ENCODE peak calls at places on chromosomes 1 and 21, in six cellular contexts. Z, Q, U, B, A and M are unnamed samples.

GRCh38 chr1:234775477-234776246 is 165.7 kb upstream of the IRF2BP2 start:
- DNase-seq in U (no peak), Z (no peak), B (no peak), A (no peak), Q (no peak), M (no peak)

GRCh38 chr1:2300004-2300771 is 72.1 kb downstream of the SKI start:
- DNase-seq in Q (no peak), U (no peak), B (no peak), Z (no peak), A (peak), M (no peak)

GRCh38 chr21:36028127-36029069 is 31.9 kb downstream of the SETD4 start:
- DNase-seq in U (peak), Q (peak), B (peak), Z (peak), A (peak), M (peak)

GRCh38 chr1:57848406-57848805 is 424.5 kb upstream of the DAB1 start:
- DNase-seq in Z (no peak), Q (no peak), U (no peak), B (no peak), A (no peak), M (no peak)

GRCh38 chr1:104353580-104353979 is 603.9 kb downstream of the AMY1C start:
- DNase-seq in A (no peak), Q (no peak), Z (no peak), U (no peak), B (no peak), M (no peak)

GRCh38 chr1:66705100-66705499 is 47.2 kb upstream of the DYNLT5 start:
- DNase-seq in A (no peak), Q (no peak), U (no peak), B (no peak), Z (peak), M (no peak)

GRCh38 chr1:203799157-203799556 is 3.7 kb downstream of the ZBED6 start:
- DNase-seq in B (no peak), U (no peak), Z (no peak), A (no peak), Q (no peak), M (no peak)

GRCh38 chr1:246667773-246668172 is 56.4 kb upstream of the SCCPDH start:
- DNase-seq in U (no peak), Q (no peak), Z (no peak), B (no peak), A (no peak), M (no peak)

GRCh38 chr1:89841507-89841906 is 20.7 kb downstream of the LRRC8D start:
- DNase-seq in Q (no peak), Z (no peak), U (no peak), A (no peak), B (peak), M (no peak)

GRCh38 chr1:89842547-89843278 is 21.9 kb downstream of the LRRC8D start:
- DNase-seq in A (no peak), Q (no peak), U (peak), Z (no peak), B (no peak), M (no peak)

GRCh38 chr1:89844860-89845259 is 24.0 kb downstream of the LRRC8D start:
- DNase-seq in A (no peak), Q (no peak), B (no peak), U (no peak), Z (no peak), M (no peak)

GRCh38 chr1:89844236-89844807 is 23.5 kb downstream of the LRRC8D start:
- DNase-seq in A (no peak), Q (no peak), Z (no peak), U (peak), B (no peak), M (no peak)

DNA sequence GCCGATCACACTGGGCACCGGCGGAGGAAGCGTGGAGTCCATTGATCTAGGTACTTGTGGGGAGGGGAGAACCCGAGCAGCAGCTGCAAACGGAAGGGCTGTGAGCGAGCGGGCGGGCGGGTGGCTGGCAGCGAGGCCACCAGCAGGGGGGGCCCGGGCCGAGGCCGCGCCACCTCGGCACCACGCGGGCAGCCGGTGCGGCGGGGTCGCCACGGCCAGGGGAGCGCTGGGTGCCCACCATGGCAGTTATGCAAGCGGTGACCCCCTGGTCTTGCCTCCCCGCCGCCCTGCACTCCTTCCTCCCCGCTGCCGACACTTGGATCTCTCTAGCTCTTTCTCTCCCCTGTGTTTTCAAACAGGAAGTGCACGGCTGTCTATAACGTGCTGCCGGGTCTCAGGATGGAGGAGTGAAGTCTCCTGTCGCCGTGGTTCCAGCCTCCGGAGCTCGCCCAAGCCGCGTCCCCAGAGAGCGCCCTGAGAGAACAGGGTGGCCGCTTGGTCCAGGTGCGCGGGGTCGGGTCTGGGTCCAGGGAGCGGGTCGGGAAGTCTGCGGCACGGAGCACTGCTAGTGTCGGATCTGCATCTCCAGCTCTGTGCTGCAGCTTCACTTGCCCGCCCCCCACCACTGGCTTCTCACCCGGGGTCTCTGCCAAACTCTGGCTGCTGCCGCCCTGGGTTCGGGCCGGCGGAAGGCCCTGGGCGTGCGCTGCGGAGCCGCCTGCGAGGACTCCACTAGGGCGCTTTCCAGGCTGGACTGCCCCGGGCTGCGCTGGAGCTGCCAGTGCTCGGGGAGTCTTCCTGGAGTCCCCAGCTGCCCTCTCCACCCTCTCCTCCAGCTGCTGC is 22.7 kb downstream of the LRRC8D start:
- DNase-seq in Q (peak), A (peak), U (peak), Z (peak), B (peak), M (peak)
- TF ChIP-seq POLR2A in Q (peak), A (peak), U (peak), Z (peak), B (peak), M (peak)

DNA sequence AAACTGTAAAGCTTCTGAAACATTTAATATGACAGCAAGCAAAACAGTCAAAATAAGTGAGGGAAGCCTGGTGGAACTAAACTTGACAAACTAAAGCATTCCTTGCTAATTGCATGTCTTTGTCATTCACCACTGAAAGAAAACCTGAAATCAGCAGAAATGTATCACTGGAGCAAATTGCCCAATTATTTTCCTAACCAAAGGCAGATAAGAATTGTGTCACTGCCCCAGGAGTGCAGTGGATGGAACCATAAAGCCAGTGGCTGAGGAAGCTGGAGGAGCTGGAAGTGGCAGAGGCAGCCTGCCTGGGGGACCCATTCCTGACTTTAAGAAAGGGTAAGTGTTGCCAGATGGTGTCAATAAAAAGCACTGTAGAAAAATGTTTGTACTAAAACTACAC is 2.7 kb upstream of the SLC30A10 start:
- DNase-seq in A (no peak), Z (no peak), U (no peak), B (no peak), Q (no peak), M (no peak)
- TF ChIP-seq POLR2A in A (no peak), Z (no peak), U (no peak), B (no peak), Q (no peak), M (no peak)

DNA sequence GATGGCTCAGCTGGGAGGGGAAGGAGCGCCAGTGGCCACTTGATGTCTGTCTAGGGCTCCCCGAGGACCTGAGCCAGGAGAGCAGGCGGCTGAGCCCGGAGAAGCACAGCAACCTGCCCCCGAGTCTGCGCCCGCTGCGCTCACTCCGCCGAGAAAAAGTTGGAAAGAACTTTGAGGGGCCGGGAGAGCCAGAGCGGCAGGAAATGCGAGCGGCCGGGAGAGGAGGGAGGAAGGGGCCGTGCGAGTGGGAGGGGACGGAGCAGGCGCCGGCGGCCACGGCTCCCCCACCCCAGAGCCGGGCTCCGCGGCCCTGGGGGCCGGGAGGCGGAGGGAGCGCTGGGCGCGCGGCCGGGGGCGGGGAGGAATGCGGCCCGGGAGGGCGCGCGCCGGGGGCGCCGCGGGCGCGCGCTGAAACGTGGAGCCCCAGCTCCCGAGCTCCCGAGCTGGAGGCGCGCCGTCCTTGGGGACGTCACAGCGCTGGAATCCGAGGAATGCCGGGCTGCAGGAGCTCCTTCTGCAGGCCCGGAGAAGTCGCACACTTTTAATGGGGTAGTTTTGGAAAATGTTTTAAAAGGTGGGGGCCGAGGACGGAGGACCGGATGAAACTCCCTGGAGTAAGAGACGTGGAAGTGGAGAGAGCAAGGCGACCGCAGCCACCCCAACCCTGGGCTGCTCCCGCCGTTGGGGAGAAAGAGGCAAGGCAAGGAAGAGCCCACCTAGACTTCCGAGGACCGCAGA is at the start of gene PTPN14:
- DNase-seq in Z (peak), U (peak), B (peak), Q (peak), A (peak), M (peak)
- TF ChIP-seq POLR2A in Z (peak), U (peak), B (peak), Q (no peak), A (peak), M (peak)

GRCh38 chr1:160205242-160205973 is at the start of gene PEA15:
- DNase-seq in U (peak), Z (peak), Q (peak), B (peak), A (peak), M (peak)
- TF ChIP-seq POLR2A in U (peak), Z (no peak), Q (peak), B (peak), A (peak), M (peak)

DNA sequence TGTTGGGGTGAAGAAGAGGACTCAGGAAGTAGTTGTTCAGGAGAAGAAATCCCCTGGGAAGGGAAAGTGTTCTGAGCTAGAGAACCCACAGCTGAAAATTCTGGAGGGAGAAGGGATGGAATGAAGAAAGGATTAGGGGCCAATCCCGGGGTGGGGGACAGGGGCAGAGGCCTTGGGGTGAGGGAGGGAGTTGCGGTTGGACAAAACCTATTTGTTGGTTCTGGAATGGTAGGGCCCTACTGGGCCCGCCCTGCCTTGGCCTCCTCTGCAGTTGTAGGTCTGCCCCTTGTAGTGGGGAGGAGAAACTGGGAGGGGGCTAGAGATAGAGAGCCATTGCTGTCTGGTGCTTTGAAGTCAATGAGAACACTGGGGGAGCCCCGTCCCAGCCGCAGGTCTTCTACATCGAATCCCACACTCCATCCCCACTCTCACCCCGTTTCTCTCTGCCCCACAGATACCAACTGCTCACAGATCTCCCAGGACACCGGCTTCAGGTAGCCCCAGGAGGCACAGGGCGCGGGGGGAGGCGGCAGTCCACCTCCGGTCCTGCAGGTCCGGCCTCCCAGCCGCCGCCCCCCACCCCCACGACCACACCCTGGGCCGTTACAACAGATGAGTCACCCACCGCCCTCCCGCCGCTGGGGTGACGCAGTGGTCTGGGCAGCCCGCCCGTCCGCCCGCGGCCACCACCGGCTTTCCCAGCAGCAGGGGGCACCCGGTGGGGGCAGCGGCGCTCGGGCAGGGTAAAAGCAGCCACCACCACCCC is 1.1 kb downstream of the TAGLN2 start:
- DNase-seq in U (peak), B (peak), Q (peak), Z (peak), A (peak), M (peak)
- TF ChIP-seq POLR2A in U (peak), B (no peak), Q (no peak), Z (peak), A (no peak), M (peak)

GRCh38 chr1:109298666-109299086 is 8.1 kb downstream of the MYBPHL start:
- DNase-seq in Q (no peak), A (no peak), Z (no peak), B (no peak), U (peak), M (no peak)

GRCh38 chr1:109300650-109301151 is 6.1 kb downstream of the MYBPHL start:
- DNase-seq in U (no peak), A (no peak), B (no peak), Q (no peak), Z (no peak), M (no peak)

GRCh38 chr1:109301874-109302273 is 4.9 kb downstream of the MYBPHL start:
- DNase-seq in U (no peak), A (no peak), Z (no peak), Q (no peak), B (no peak), M (no peak)

GRCh38 chr1:109299984-109300343 is 6.8 kb downstream of the MYBPHL start:
- DNase-seq in B (no peak), A (no peak), Q (no peak), Z (no peak), U (no peak), M (no peak)

DNA sequence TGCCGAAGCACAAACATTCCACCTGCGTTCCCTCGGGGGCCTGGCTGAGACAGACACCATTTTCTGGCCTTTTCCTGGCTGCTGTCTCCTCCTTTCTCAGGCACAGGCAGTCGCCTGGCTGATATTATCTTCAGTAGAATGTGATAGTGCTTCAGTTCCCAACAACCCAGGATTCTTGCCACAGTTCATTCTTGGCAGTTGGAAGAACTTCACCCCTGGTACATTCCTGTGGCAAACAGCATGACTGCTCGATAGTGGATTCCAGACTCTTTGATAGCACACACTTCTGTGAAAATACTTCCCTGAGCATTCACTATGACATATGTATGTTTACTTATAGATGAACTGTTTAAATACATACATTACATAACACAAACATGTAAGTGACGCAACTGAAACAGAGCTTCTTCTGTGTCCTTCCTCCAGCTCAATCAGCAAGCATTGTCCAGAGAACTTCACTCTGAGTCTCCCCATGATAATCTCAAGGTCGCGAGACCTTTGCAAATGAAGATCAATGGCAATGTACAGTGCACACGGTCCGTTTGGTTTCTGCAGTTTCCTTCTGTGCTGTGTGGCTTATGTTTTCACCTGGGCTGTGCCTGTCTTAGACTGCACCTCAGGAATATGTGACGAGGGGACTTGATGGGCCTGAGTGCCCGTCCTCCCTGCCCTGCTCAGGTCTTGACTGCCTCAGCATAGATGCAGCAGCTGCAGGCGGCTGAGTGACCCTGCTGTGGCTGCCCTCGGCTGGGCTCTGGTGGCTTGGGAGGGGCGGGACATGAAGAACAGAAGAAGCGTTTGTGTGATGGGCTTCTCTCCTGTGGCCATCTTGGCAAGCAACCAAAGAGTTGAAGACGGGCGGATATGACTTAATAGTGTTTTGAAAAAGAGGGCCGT is 7.5 kb downstream of the MYBPHL start:
- DNase-seq in A (no peak), Q (no peak), Z (no peak), B (no peak), U (peak), M (no peak)
- TF ChIP-seq POLR2A in A (no peak), Q (no peak), Z (no peak), B (no peak), U (no peak), M (no peak)